ENCODE peak calls at places on chromosomes 12 and 14, in ten cellular contexts. E is adipocyte; C is activated CD4-positive, alpha-beta T cell treated with anti-CD3 and anti-CD28 coated beads, Interleukin-2, amount 50 U/mL, for 48 hours; X is transverse colon; J is NCI-H446; B is activated naive CD8-positive, alpha-beta T cell treated with anti-CD3 and anti-CD28 coated beads, Interleukin-2, amount 50 U/mL, for 24 hours; P is foreskin fibroblast; M is GM12865; G is adrenal gland; U is NCI-H1105 treated with DMSO at 0.1 percent for 48 hours. Y is an unnamed sample.

GRCh38 chr14:101243587-101244338 is 317.5 kb upstream of the DIO3 start:
- DNase-seq in P (no peak), U (no peak), M (no peak), B (no peak), G (no peak), C (no peak), J (no peak), E (no peak), X (no peak), Y (no peak)

GRCh38 chr12:54032220-54032619 is 630 bp upstream of the HOXC5 start:
- DNase-seq in M (no peak), G (no peak), P (no peak), C (no peak), U (no peak), X (no peak), J (no peak), E (no peak), B (no peak), Y (no peak)

GRCh38 chr12:109666068-109666467 is 47.6 kb upstream of the FAM222A start:
- DNase-seq in U (no peak), J (no peak), M (no peak), E (no peak), P (no peak), X (no peak), G (no peak), C (no peak), B (no peak), Y (no peak)

GRCh38 chr12:102095677-102096263 is 24.1 kb downstream of the NUP37 start:
- DNase-seq in M (peak; percentile 34), U (peak; percentile 37), C (no peak), G (no peak), B (no peak), J (peak; percentile 24), E (peak; percentile 80), X (no peak), P (peak; percentile 10), Y (peak; percentile 15)

GRCh38 chr14:71286126-71286525 is 378.9 kb downstream of the PCNX1 start:
- DNase-seq in E (no peak), X (no peak), M (no peak), P (no peak), G (no peak), J (no peak), B (no peak), C (no peak), U (no peak), Y (no peak)

GRCh38 chr12:117816-118345 is 51.3 kb downstream of the IQSEC3 start:
- DNase-seq in P (no peak), C (no peak), E (no peak), M (no peak), J (no peak), G (no peak), U (no peak), B (no peak), X (no peak), Y (no peak)

GRCh38 chr14:94269156-94269555 is 23.9 kb downstream of the SERPINA10 start:
- DNase-seq in G (no peak), C (no peak), E (no peak), B (no peak), X (no peak), P (no peak), J (no peak), U (no peak), M (no peak), Y (no peak)

GRCh38 chr12:2877959-2878732 is 1.1 kb downstream of the RHNO1 start:
- DNase-seq in G (no peak), C (no peak), P (peak; percentile 41), J (no peak), E (peak; percentile 80), U (peak; percentile 74), M (peak; percentile 47), X (no peak), B (no peak), Y (no peak)

GRCh38 chr12:95789126-95790024 is 1.2 kb downstream of the NTN4 start:
- DNase-seq in E (peak; percentile 49), G (peak; percentile 47), P (no peak), J (no peak), X (peak; percentile 17), B (no peak), C (no peak), U (peak; percentile 61), M (no peak), Y (peak; percentile 32)

GRCh38 chr12:125340791-125341190 is 275.6 kb downstream of the AACS start:
- DNase-seq in G (no peak), M (no peak), J (peak; percentile 32), P (peak; percentile 41), E (peak; percentile 92), C (no peak), U (no peak), X (peak; percentile 39), B (no peak), Y (no peak)

GRCh38 chr12:2054091-2055018 is 1.6 kb downstream of the CACNA1C start:
- DNase-seq in M (no peak), C (no peak), B (no peak), U (peak; percentile 15), J (peak; percentile 33), P (no peak), E (peak; percentile 60), G (no peak), X (no peak), Y (no peak)

GRCh38 chr14:26281280-26281998 is 316.4 kb downstream of the NOVA1 start:
- DNase-seq in M (no peak), P (peak; percentile 4), B (no peak), X (no peak), E (peak; percentile 89), G (peak; percentile 16), U (peak; percentile 33), C (no peak), J (no peak), Y (no peak)

GRCh38 chr12:124432376-124432775 is 135.0 kb downstream of the NCOR2 start:
- DNase-seq in G (peak; percentile 65), X (no peak), J (no peak), B (no peak), U (no peak), P (no peak), E (no peak), M (no peak), C (no peak), Y (no peak)

GRCh38 chr14:26088260-26088659 is 509.6 kb downstream of the NOVA1 start:
- DNase-seq in B (no peak), M (no peak), X (no peak), G (no peak), J (peak; percentile 57), C (no peak), E (no peak), U (no peak), P (no peak), Y (no peak)

GRCh38 chr12:46303039-46303666 is 34.3 kb upstream of the SLC38A1 start:
- DNase-seq in G (peak; percentile 26), J (peak; percentile 56), U (peak; percentile 16), P (no peak), E (peak; percentile 41), M (peak; percentile 62), C (peak; percentile 47), B (peak; percentile 42), X (peak; percentile 60), Y (peak; percentile 40)

GRCh38 chr12:34396006-34396860 is 373.9 kb downstream of the ALG10 start:
- DNase-seq in J (no peak), E (no peak), X (peak; percentile 3), M (no peak), P (no peak), G (no peak), U (no peak), B (no peak), C (no peak), Y (peak; percentile 6)

GRCh38 chr12:561908-562593 is 101.2 kb downstream of the NINJ2 start:
- DNase-seq in B (no peak), C (no peak), P (no peak), J (no peak), E (no peak), X (no peak), U (no peak), G (peak; percentile 48), M (no peak), Y (no peak)

GRCh38 chr12:63151898-63152700 is 1.1 kb upstream of the AVPR1A start:
- DNase-seq in C (peak; percentile 12), B (peak; percentile 13), E (peak; percentile 82), X (peak; percentile 12), G (peak; percentile 62), U (peak; percentile 79), M (peak; percentile 49), P (peak; percentile 22), J (peak; percentile 40), Y (peak; percentile 56)

GRCh38 chr12:28021704-28022103 is 49.2 kb upstream of the PTHLH start:
- DNase-seq in M (no peak), U (no peak), E (no peak), G (no peak), X (no peak), C (no peak), P (no peak), B (no peak), J (no peak), Y (no peak)

GRCh38 chr12:132458441-132459225 is 31.3 kb upstream of the FBRSL1 start:
- DNase-seq in B (no peak), C (no peak), P (no peak), M (no peak), G (no peak), J (no peak), X (no peak), U (no peak), E (no peak), Y (no peak)

GRCh38 chr12:98594050-98594853 is 766 bp downstream of the SLC25A3 start:
- DNase-seq in B (no peak), P (no peak), X (peak; percentile 52), E (peak; percentile 63), U (peak; percentile 36), G (peak; percentile 71), M (peak; percentile 18), J (no peak), C (peak; percentile 33), Y (no peak)

GRCh38 chr14:103432627-103433026 is 47.4 kb downstream of the MARK3 start:
- DNase-seq in B (no peak), X (no peak), M (no peak), P (no peak), J (no peak), C (no peak), E (no peak), U (no peak), G (no peak), Y (no peak)

GRCh38 chr12:109705291-109705690 is 8.3 kb upstream of the FAM222A start:
- DNase-seq in C (no peak), B (no peak), E (no peak), M (no peak), U (no peak), P (no peak), G (no peak), J (no peak), X (no peak), Y (no peak)

GRCh38 chr14:103663506-103663905 is 34.5 kb downstream of the KLC1 start:
- DNase-seq in X (no peak), J (no peak), P (no peak), G (no peak), B (no peak), M (no peak), C (no peak), E (no peak), U (no peak), Y (no peak)

GRCh38 chr12:112270673-112271072 is 111.6 kb downstream of the HECTD4 start:
- DNase-seq in U (no peak), G (no peak), P (no peak), M (no peak), B (no peak), E (no peak), X (no peak), C (no peak), J (no peak), Y (no peak)

GRCh38 chr12:130663510-130663909 is 52.6 kb downstream of the RIMBP2 start:
- DNase-seq in J (no peak), P (no peak), E (no peak), G (no peak), M (peak; percentile 16), B (no peak), C (no peak), U (no peak), X (no peak), Y (no peak)

GRCh38 chr12:111598637-111599458 is at the start of gene ATXN2:
- DNase-seq in B (peak; percentile 71), C (peak; percentile 67), G (peak; percentile 61), J (peak; percentile 72), X (peak; percentile 59), E (peak; percentile 86), M (no peak), U (peak; percentile 74), P (no peak), Y (peak; percentile 91)

GRCh38 chr12:76878045-76878898 is 547 bp downstream of the CSRP2 start:
- DNase-seq in P (no peak), M (peak; percentile 22), J (peak; percentile 54), X (no peak), C (peak; percentile 10), U (peak; percentile 25), G (peak; percentile 15), B (peak; percentile 26), E (peak; percentile 82), Y (no peak)

Y was measured in GM13976.